ENCODE peak calls at places on chromosomes 2 and 18, in seven cellular contexts. R is PC-9, G is GM06990, Y is dorsolateral prefrontal cortex, V is fibroblast of pulmonary artery, D is body of pancreas, T is cardiac muscle cell. B is an unnamed sample.

GRCh38 chr2:197547163-197547900 is 31.5 kb downstream of the MOB4 start:
- DNase-seq in R (no peak), G (no peak), T (no peak), Y (no peak), V (no peak), D (no peak), B (no peak)

GRCh38 chr18:48931680-48932461 is 18.9 kb downstream of the SMAD7 start:
- DNase-seq in T (no peak), G (peak), D (no peak), Y (no peak), V (peak), R (no peak), B (peak)

GRCh38 chr18:32289480-32290075 is 99.7 kb downstream of the MEP1B start:
- DNase-seq in D (peak), G (no peak), V (peak), Y (no peak), T (peak), R (no peak), B (peak)

GRCh38 chr2:217988014-217988839 is 14.6 kb downstream of the TNS1 start:
- DNase-seq in G (peak), V (peak), D (peak), R (peak), Y (peak), T (peak), B (peak)

GRCh38 chr2:238370482-238371372 is 50.4 kb downstream of the TRAF3IP1 start:
- DNase-seq in Y (no peak), T (peak), D (peak), G (no peak), R (no peak), V (peak), B (peak)

GRCh38 chr2:44515416-44515815 is 153.7 kb downstream of the CAMKMT start:
- DNase-seq in G (no peak), T (peak), D (no peak), V (peak), R (peak), Y (no peak), B (no peak)

GRCh38 chr18:61785588-61785987 is 107.2 kb downstream of the RNF152 start:
- DNase-seq in R (no peak), Y (no peak), D (no peak), T (peak), G (no peak), V (peak), B (no peak)

GRCh38 chr2:3656762-3657691 is 973 bp upstream of the ALLC start:
- DNase-seq in Y (no peak), V (no peak), T (peak), R (no peak), G (no peak), D (no peak), B (no peak)

GRCh38 chr2:241240320-241241004 is 52.0 kb downstream of the ANO7 start:
- DNase-seq in D (no peak), V (no peak), T (no peak), G (no peak), R (no peak), Y (no peak), B (no peak)

GRCh38 chr2:39593439-39594393 is 72.0 kb upstream of the TMEM178A start:
- DNase-seq in D (peak), R (no peak), G (no peak), T (peak), Y (no peak), V (peak), B (peak)

GRCh38 chr2:76599732-76600368 is 889.1 kb upstream of the GCFC2 start:
- DNase-seq in Y (peak), V (peak), D (peak), G (peak), R (peak), T (peak), B (peak)

GRCh38 chr2:107635883-107636282 is 190.8 kb upstream of the RGPD4 start:
- DNase-seq in D (no peak), Y (no peak), T (peak), V (peak), G (no peak), R (no peak), B (no peak)

GRCh38 chr2:129759186-129760010 is 220.1 kb upstream of the RAB6C start:
- DNase-seq in V (no peak), D (no peak), T (no peak), Y (no peak), G (no peak), R (no peak), B (no peak)

GRCh38 chr18:3051718-3052410 is 38.9 kb upstream of the LPIN2 start:
- DNase-seq in R (peak), V (no peak), T (no peak), G (no peak), Y (no peak), D (peak), B (no peak)

GRCh38 chr2:203972066-203972465 is 35.5 kb downstream of the ICOS start:
- DNase-seq in V (no peak), T (no peak), Y (no peak), R (no peak), D (no peak), G (no peak), B (no peak)

GRCh38 chr2:200600549-200601212 is 14.9 kb downstream of the AOX1 start:
- DNase-seq in D (no peak), Y (no peak), G (no peak), R (peak), V (no peak), T (no peak), B (no peak)

GRCh38 chr2:158904620-158905177 is 63.7 kb upstream of the TANC1 start:
- DNase-seq in G (no peak), V (no peak), T (no peak), R (no peak), Y (no peak), D (no peak), B (no peak)

GRCh38 chr2:17539993-17540812 is at the start of gene VSNL1:
- DNase-seq in G (peak), D (peak), Y (peak), V (peak), T (peak), R (peak), B (peak)

GRCh38 chr2:142321706-142322280 is 191.0 kb upstream of the LRP1B start:
- DNase-seq in Y (no peak), R (no peak), V (no peak), D (no peak), G (no peak), T (no peak), B (no peak)

GRCh38 chr2:147789720-147790119 is 55.1 kb upstream of the ACVR2A start:
- DNase-seq in R (no peak), Y (no peak), T (peak), G (no peak), V (peak), D (no peak), B (no peak)

DNA sequence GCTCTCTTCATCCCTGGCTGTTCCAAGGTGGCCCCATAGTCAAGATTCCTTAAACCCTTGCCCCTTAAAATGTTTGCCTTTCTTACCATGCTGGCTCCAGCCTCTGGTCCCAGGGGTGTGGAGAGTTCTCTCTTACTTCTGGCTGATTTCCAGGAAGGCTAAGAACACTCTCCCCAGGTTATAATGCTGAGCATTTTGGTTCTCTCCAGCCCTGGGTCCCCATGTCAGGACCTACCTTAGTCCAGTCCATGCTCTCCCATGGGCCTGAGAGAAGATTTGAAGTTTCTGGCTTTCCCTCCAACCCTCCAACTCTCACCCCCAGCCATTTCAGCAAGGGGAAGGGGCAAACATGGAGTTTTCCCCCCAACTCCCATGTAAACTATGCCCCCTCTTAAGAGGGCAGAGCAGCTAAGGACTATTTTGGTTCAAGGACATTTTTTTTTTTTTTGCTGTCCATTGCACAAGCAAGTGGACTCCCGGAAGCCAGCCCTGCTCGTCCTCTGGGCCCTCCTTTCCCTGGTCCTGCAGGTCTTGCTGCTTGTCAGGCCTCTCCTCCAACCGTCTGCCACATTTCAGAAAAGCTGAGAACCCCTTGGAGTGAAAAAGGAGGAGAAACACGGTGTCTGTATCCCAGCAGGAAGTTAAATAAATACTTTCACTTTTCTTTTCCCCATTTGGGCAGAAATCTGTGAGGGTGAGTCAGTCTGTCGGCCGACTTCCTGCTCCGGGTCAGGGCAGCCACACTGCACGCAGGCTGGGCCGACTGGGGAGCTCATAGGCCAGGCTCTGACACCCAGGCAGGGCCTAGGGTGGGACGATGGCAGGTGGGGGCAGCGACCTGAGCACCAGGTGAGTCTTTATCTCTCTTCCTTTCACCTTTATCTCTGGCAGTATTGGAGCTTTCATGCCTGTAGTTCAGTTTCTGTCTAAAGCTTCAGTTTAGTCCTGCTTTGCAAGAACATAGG is at the start of gene SP140L:
- DNase-seq in R (peak), Y (no peak), G (peak), T (peak), D (peak), V (peak), B (peak)
- TF ChIP-seq CTCF in R (no peak), Y (no peak), G (no peak), T (no peak), D (no peak), V (no peak), B (no peak)

GRCh38 chr2:27799646-27800010 is 28.1 kb downstream of the MRPL33 start:
- DNase-seq in V (no peak), T (no peak), Y (no peak), G (no peak), D (no peak), R (no peak), B (no peak)
- TF ChIP-seq CTCF in V (no peak), T (no peak), Y (no peak), G (no peak), D (no peak), R (no peak), B (no peak)

GRCh38 chr2:235087812-235088607 is 136.2 kb downstream of the SH3BP4 start:
- DNase-seq in D (peak), R (no peak), V (peak), G (no peak), T (peak), Y (no peak), B (no peak)
- TF ChIP-seq CTCF in D (no peak), R (no peak), V (peak), G (no peak), T (peak), Y (no peak), B (no peak)

GRCh38 chr2:16482485-16482884 is 183.1 kb downstream of the CYRIA start:
- DNase-seq in R (no peak), D (no peak), G (no peak), Y (no peak), T (no peak), V (no peak), B (no peak)

DNA sequence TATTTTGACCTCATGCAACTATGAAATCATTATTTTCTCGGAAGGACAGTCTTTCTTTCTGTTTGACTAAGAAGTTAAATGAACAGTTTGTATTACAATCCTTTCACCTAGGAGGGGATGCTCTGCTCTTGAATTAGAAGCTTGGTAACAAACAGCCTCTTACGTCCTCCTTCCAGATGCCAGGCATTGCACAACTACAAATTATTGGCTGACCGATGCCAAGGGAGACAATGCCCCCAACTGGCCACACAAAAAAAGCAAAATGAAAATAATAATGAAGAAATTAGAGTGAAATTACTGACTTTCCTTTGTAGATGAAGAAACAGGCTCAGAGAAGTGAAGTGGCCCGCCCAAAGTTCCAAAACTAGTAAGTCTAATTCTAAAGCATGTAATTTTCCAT is 177.9 kb downstream of the CYRIA start:
- DNase-seq in R (peak), D (peak), Y (no peak), T (peak), G (no peak), V (peak), B (no peak)
- TF ChIP-seq CTCF in R (peak), D (no peak), Y (peak), T (peak), G (peak), V (peak), B (no peak)

GRCh38 chr2:177808984-177809809 is 263.4 kb downstream of the PDE11A start:
- DNase-seq in D (no peak), V (no peak), G (no peak), Y (no peak), R (no peak), T (no peak), B (no peak)

GRCh38 chr2:177816740-177817139 is 255.8 kb downstream of the PDE11A start:
- DNase-seq in V (no peak), T (no peak), G (no peak), Y (no peak), R (no peak), D (no peak), B (no peak)

GRCh38 chr2:177818412-177818811 is 254.2 kb downstream of the PDE11A start:
- DNase-seq in V (no peak), D (no peak), T (no peak), R (no peak), Y (no peak), G (no peak), B (no peak)

GRCh38 chr2:177817300-177817699 is 255.3 kb downstream of the PDE11A start:
- DNase-seq in R (no peak), D (no peak), V (no peak), Y (no peak), G (no peak), T (no peak), B (no peak)

GRCh38 chr2:177812713-177813396 is 259.7 kb downstream of the PDE11A start:
- DNase-seq in D (no peak), T (no peak), Y (no peak), G (no peak), R (no peak), V (no peak), B (no peak)
- TF ChIP-seq CTCF in D (no peak), T (no peak), Y (no peak), G (no peak), R (peak), V (no peak), B (no peak)

B was measured in GM13977.